ENCODE peak calls at places on chromosome 5, in ten cellular contexts. T is IMR-90, K is thyroid gland, I is GM12878, R is adrenal gland, B is heart left ventricle, L is ovary, P is A549, G is spleen, W is gastrocnemius medialis. Q is an unnamed sample.

GRCh38 chr5:113050606-113051391 is 74.2 kb downstream of the DCP2 start:
- DNase-seq in P (no peak), I (no peak), R (peak; percentile 38), B (no peak), K (no peak), L (peak; percentile 43), G (no peak), W (no peak), T (peak; percentile 84), Q (no peak)

GRCh38 chr5:161230222-161230621 is 316.3 kb downstream of the GABRB2 start:
- DNase-seq in T (no peak), B (no peak), R (no peak), P (no peak), K (no peak), W (no peak), I (no peak), G (no peak), L (no peak), Q (no peak)

GRCh38 chr5:149632311-149633251 is 51.3 kb downstream of the ARHGEF37 start:
- DNase-seq in B (no peak), W (no peak), R (no peak), I (no peak), G (no peak), T (peak; percentile 93), L (no peak), P (no peak), K (peak; percentile 31), Q (no peak)

GRCh38 chr5:14429102-14429501 is 152.5 kb upstream of the OTULINL start:
- DNase-seq in G (no peak), P (no peak), L (no peak), R (no peak), W (no peak), B (no peak), I (no peak), T (no peak), K (no peak), Q (no peak)

GRCh38 chr5:147346006-147346561 is 111.3 kb downstream of the STK32A start:
- DNase-seq in G (no peak), K (no peak), W (no peak), R (no peak), B (no peak), I (no peak), T (no peak), P (no peak), L (no peak), Q (no peak)

GRCh38 chr5:170520319-170520718 is 16.5 kb downstream of the KCNIP1 start:
- DNase-seq in L (no peak), P (no peak), K (no peak), B (no peak), W (no peak), R (no peak), T (no peak), G (no peak), I (no peak), Q (no peak)

GRCh38 chr5:154446183-154447073 is 631 bp downstream of the SAP30L start:
- DNase-seq in L (peak; percentile 66), T (peak; percentile 66), B (peak; percentile 50), R (peak; percentile 76), I (no peak), G (peak; percentile 94), W (no peak), K (peak; percentile 67), P (peak; percentile 46), Q (peak; percentile 70)

GRCh38 chr5:76583163-76584047 is 39.8 kb downstream of the F2RL2 start:
- DNase-seq in B (no peak), T (peak; percentile 44), I (no peak), P (no peak), R (no peak), L (no peak), W (no peak), K (no peak), G (no peak), Q (no peak)

GRCh38 chr5:364497-364896 is 43.0 kb downstream of the AHRR start:
- DNase-seq in W (no peak), B (no peak), T (no peak), L (no peak), I (no peak), P (no peak), R (no peak), K (no peak), G (no peak), Q (no peak)

GRCh38 chr5:141529002-141529401 is 40.1 kb downstream of the PCDHGC5 start:
- DNase-seq in G (no peak), W (peak; percentile 74), K (no peak), I (no peak), P (no peak), B (peak; percentile 76), T (peak; percentile 88), L (no peak), R (no peak), Q (no peak)

GRCh38 chr5:141533897-141534296 is 45.0 kb downstream of the PCDHGC5 start:
- DNase-seq in K (no peak), R (no peak), B (no peak), I (no peak), P (no peak), G (no peak), L (no peak), W (no peak), T (no peak), Q (no peak)

GRCh38 chr5:141534492-141535213 is 45.8 kb downstream of the PCDHGC5 start:
- DNase-seq in G (no peak), T (no peak), B (no peak), W (no peak), P (no peak), R (no peak), K (no peak), L (no peak), I (no peak), Q (no peak)

GRCh38 chr5:141529873-141530272 is 41.0 kb downstream of the PCDHGC5 start:
- DNase-seq in I (no peak), W (no peak), K (peak; percentile 42), B (no peak), L (no peak), G (no peak), R (no peak), T (no peak), P (no peak), Q (no peak)

GRCh38 chr5:141532726-141533125 is 43.8 kb downstream of the PCDHGC5 start:
- DNase-seq in T (no peak), I (no peak), W (no peak), L (no peak), P (no peak), B (no peak), K (no peak), G (no peak), R (no peak), Q (no peak)
- TF ChIP-seq POLR2A in T (no peak), I (no peak), W (no peak), L (no peak), P (no peak), B (no peak), K (no peak), G (no peak), R (no peak), Q (no peak)

GRCh38 chr5:59760798-59761348 is 132.7 kb downstream of the PDE4D start:
- DNase-seq in G (no peak), L (no peak), P (no peak), T (peak; percentile 55), K (no peak), I (no peak), R (no peak), W (no peak), B (no peak), Q (no peak)

GRCh38 chr5:59756373-59757035 is 137.0 kb downstream of the PDE4D start:
- DNase-seq in G (no peak), T (no peak), K (no peak), P (no peak), B (no peak), W (no peak), I (no peak), R (no peak), L (no peak), Q (no peak)

GRCh38 chr5:59757442-59757841 is 136.1 kb downstream of the PDE4D start:
- DNase-seq in T (no peak), G (no peak), K (no peak), I (no peak), W (no peak), P (peak; percentile 28), R (no peak), L (no peak), B (no peak), Q (no peak)

GRCh38 chr5:59759600-59760357 is 133.7 kb downstream of the PDE4D start:
- DNase-seq in R (no peak), B (no peak), I (no peak), P (peak; percentile 49), T (no peak), W (no peak), G (no peak), K (no peak), L (no peak), Q (no peak)

DNA sequence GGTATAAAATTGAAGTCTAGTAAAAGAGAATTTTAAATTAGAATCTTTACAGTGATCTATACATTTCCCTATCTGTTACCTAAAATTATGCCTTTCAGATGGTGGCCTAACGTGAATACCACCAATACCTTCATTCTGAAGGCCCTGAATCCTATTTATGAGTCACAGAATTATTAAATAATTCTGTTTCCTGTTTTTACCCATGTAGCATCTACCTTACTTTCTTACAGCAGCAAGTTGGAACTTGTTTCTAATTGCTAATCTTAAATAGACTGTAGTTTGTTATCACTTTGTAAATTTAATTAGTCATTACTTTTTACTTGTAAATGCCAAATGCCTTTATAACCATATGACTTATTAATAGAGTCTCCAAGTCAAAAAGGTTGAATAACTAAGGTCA is 135.0 kb downstream of the PDE4D start:
- DNase-seq in W (no peak), R (no peak), B (no peak), K (no peak), G (no peak), T (no peak), L (no peak), I (no peak), P (no peak), Q (no peak)
- H3K27ac ChIP-seq in W (no peak overlapping the region), R (no peak overlapping the region), B (no peak overlapping the region), K (no peak overlapping the region), G (no peak overlapping the region), T (no peak overlapping the region), L (no peak overlapping the region), I (no peak overlapping the region), P (peak overlapping the region; percentile 79), Q (no peak overlapping the region)

DNA sequence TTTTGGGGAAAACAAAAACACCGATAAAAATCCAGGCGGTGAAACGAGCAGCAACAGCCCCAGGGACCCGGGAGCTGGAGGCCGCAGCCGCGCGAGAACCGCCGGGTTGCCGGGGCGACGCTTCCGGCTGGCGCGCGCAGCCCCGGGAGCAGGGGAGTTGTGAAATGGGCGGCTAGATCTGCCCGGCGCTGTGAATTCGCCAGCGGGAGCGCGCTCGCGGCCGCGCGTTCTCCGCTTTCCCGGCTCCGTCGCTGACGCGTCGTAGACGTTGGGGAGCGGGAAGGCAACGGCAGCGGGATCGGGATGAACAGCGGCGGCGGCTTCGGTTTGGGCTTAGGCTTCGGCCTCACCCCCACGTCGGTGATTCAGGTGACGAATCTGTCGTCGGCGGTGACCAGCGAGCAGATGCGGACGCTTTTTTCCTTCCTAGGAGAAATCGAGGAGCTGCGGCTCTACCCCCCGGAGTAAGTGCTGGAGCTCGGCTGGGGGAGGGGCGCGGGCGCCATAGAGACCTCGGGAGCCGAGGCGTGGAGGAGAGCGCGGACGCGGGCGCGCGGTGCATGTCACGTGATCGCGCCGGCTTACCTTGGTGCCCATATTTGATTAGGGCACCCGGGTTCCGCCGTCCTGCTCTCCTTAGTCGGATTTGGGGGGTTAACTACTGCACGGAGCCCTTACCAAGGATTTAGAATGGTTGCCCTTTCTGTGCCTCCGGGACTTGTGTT is at the start of gene SREK1:
- DNase-seq in R (peak; percentile 96), L (peak; percentile 94), T (peak; percentile 92), K (peak; percentile 95), P (peak; percentile 96), W (peak; percentile 91), I (peak; percentile 63), B (peak; percentile 94), G (peak; percentile 98), Q (peak; percentile 95)
- TF ChIP-seq POLR2A in R (peak; percentile 97), L (peak; percentile 90), T (peak; percentile 94), K (peak; percentile 89), P (peak; percentile 80), W (peak; percentile 81), I (peak; percentile 96), B (peak; percentile 76), G (no peak), Q (peak; percentile 88)

GRCh38 chr5:10596886-10597451 is 33.1 kb downstream of the ANKRD33B start:
- DNase-seq in L (no peak), T (no peak), B (no peak), W (no peak), K (no peak), I (no peak), G (no peak), P (no peak), R (no peak), Q (no peak)
- H3K27ac ChIP-seq in L (no peak overlapping the region), T (no peak overlapping the region), B (no peak overlapping the region), W (peak overlapping the region; percentile 92), K (no peak overlapping the region), I (peak overlapping the region; percentile 46), G (no peak overlapping the region), P (peak overlapping the region; percentile 84), R (no peak overlapping the region), Q (no peak overlapping the region)

Q was measured in right lobe of liver.